ENCODE peak calls at places on chromosomes 7 and 10, in ten cellular contexts. U is SJSA1; R is iris pigment epithelial cell; T is CD4-positive, alpha-beta T cell; O is NCI-H345; G is glutamatergic neuron; A is AG20443; C is HEK293T; L is NCI-H1092; X is tibial artery. N is an unnamed sample.
A peak's percentile ranks its signal among the peaks of the same experiment; 100 is the strongest.

GRCh38 chr7:147547252-147547897 is 1043.2 kb upstream of the C7orf33 start:
- DNase-seq in U (no peak), R (peak; percentile 32), T (no peak), O (no peak), G (peak; percentile 39), A (peak; percentile 14), C (peak; percentile 61), L (peak; percentile 15), X (no peak), N (peak; percentile 22)

GRCh38 chr7:42493436-42494198 is 256.6 kb upstream of the GLI3 start:
- DNase-seq in U (peak; percentile 77), R (peak; percentile 97), T (no peak), O (no peak), G (peak; percentile 70), A (peak; percentile 95), C (peak; percentile 60), L (no peak), X (peak; percentile 80), N (peak; percentile 63)

GRCh38 chr7:126213876-126214275 is 1038.9 kb downstream of the GRM8 start:
- DNase-seq in U (no peak), R (no peak), T (no peak), O (no peak), G (no peak), A (no peak), C (no peak), L (no peak), X (no peak), N (no peak)

GRCh38 chr7:128755816-128756476 is 16.8 kb downstream of the CALU start:
- DNase-seq in U (no peak), R (peak; percentile 95), T (no peak), O (no peak), G (no peak), A (peak; percentile 82), C (no peak), L (peak; percentile 70), X (peak; percentile 36), N (no peak)

GRCh38 chr7:151168022-151168786 is 710 bp upstream of the GBX1 start:
- DNase-seq in U (no peak), R (no peak), T (peak; percentile 56), O (peak; percentile 19), G (peak; percentile 59), A (peak; percentile 70), C (peak; percentile 90), L (no peak), X (no peak), N (peak; percentile 37)

GRCh38 chr7:81648716-81649115 is 121.1 kb downstream of the HGF start:
- DNase-seq in U (no peak), R (no peak), T (no peak), O (no peak), G (no peak), A (no peak), C (no peak), L (no peak), X (no peak), N (no peak)

GRCh38 chr10:73590881-73591577 is at the start of gene USP54:
- DNase-seq in U (peak; percentile 68), R (peak; percentile 87), T (no peak), O (no peak), G (no peak), A (peak; percentile 77), C (peak; percentile 25), L (no peak), X (no peak), N (peak; percentile 45)

GRCh38 chr10:91891285-91892001 is 17.8 kb downstream of the FGFBP3 start:
- DNase-seq in U (no peak), R (peak; percentile 81), T (no peak), O (no peak), G (no peak), A (no peak), C (no peak), L (no peak), X (no peak), N (no peak)

GRCh38 chr7:91759205-91759863 is 121.2 kb downstream of the MTERF1 start:
- DNase-seq in U (no peak), R (peak; percentile 42), T (no peak), O (no peak), G (no peak), A (no peak), C (no peak), L (no peak), X (no peak), N (peak; percentile 95)

GRCh38 chr10:84059526-84059925 is 79.8 kb upstream of the GHITM start:
- DNase-seq in U (no peak), R (no peak), T (no peak), O (no peak), G (no peak), A (no peak), C (no peak), L (no peak), X (no peak), N (no peak)

GRCh38 chr7:101947899-101948298 is 130.5 kb downstream of the CUX1 start:
- DNase-seq in U (no peak), R (no peak), T (no peak), O (peak; percentile 10), G (no peak), A (no peak), C (peak; percentile 34), L (peak; percentile 75), X (no peak), N (no peak)

GRCh38 chr7:18829518-18830252 is 287.8 kb downstream of the TWIST1 start:
- DNase-seq in U (no peak), R (peak; percentile 87), T (no peak), O (no peak), G (no peak), A (peak; percentile 54), C (no peak), L (no peak), X (no peak), N (peak; percentile 23)

GRCh38 chr10:9297580-9297979 is 1243.1 kb downstream of the GATA3 start:
- DNase-seq in U (no peak), R (no peak), T (no peak), O (no peak), G (no peak), A (no peak), C (no peak), L (no peak), X (no peak), N (no peak)

GRCh38 chr7:115728518-115728917 is 302.0 kb downstream of the TFEC start:
- DNase-seq in U (no peak), R (no peak), T (no peak), O (peak; percentile 77), G (no peak), A (no peak), C (peak; percentile 37), L (peak; percentile 62), X (no peak), N (no peak)

GRCh38 chr10:60661627-60662026 is 116.7 kb upstream of the CDK1 start:
- DNase-seq in U (peak; percentile 86), R (peak; percentile 89), T (no peak), O (no peak), G (no peak), A (peak; percentile 38), C (no peak), L (no peak), X (no peak), N (no peak)

GRCh38 chr10:38038107-38038931 is 27.8 kb downstream of the ZNF33A start:
- DNase-seq in U (no peak), R (peak; percentile 40), T (no peak), O (no peak), G (no peak), A (no peak), C (no peak), L (no peak), X (no peak), N (no peak)

GRCh38 chr7:8982338-8982994 is 549.1 kb downstream of the NXPH1 start:
- DNase-seq in U (no peak), R (no peak), T (no peak), O (no peak), G (no peak), A (no peak), C (no peak), L (no peak), X (no peak), N (no peak)

GRCh38 chr10:100345570-100346330 is 1.3 kb upstream of the SCD start:
- DNase-seq in U (no peak), R (peak; percentile 80), T (no peak), O (no peak), G (no peak), A (peak; percentile 56), C (no peak), L (no peak), X (no peak), N (no peak)

GRCh38 chr7:158061884-158062656 is 525.6 kb downstream of the PTPRN2 start:
- DNase-seq in U (no peak), R (no peak), T (no peak), O (no peak), G (no peak), A (no peak), C (no peak), L (no peak), X (no peak), N (no peak)

GRCh38 chr7:28900311-28900710 is 57.8 kb downstream of the TRIL start:
- DNase-seq in U (no peak), R (no peak), T (no peak), O (no peak), G (no peak), A (no peak), C (no peak), L (no peak), X (no peak), N (no peak)

GRCh38 chr7:100582041-100582579 is 3.8 kb downstream of the LRCH4 start:
- DNase-seq in U (no peak), R (no peak), T (no peak), O (no peak), G (no peak), A (no peak), C (no peak), L (no peak), X (no peak), N (no peak)

N was measured in colonic mucosa.